ENCODE peak calls at places on chromosomes 1 and 21, in five cellular contexts. K, L, U, R and B are unnamed samples.

GRCh38 chr1:54153548-54154439 is 994 bp upstream of the CDCP2 start:
- DNase-seq in K (peak; percentile 88), L (peak; percentile 23), U (peak; percentile 52), R (peak; percentile 65), B (no peak)

GRCh38 chr1:108560143-108560429 is 186 bp downstream of the EEIG2 start:
- DNase-seq in K (no peak), L (no peak), U (peak; percentile 6), R (no peak), B (no peak)

GRCh38 chr1:232589809-232590741 is 39.9 kb downstream of the SIPA1L2 start:
- DNase-seq in K (no peak), L (no peak), U (no peak), R (no peak), B (no peak)

GRCh38 chr21:32712043-32712442 is 15.8 kb downstream of the SYNJ1 start:
- DNase-seq in K (no peak), L (peak; percentile 55), U (no peak), R (no peak), B (no peak)

GRCh38 chr1:41317356-41317755 is 43.9 kb upstream of the FOXO6 start:
- DNase-seq in K (no peak), L (no peak), U (no peak), R (no peak), B (no peak)

GRCh38 chr1:113929750-113930498 is 800 bp downstream of the HIPK1 start:
- DNase-seq in K (peak; percentile 79), L (peak; percentile 90), U (no peak), R (peak; percentile 17), B (no peak)

GRCh38 chr1:59769412-59770095 is 45.2 kb upstream of the HOOK1 start:
- DNase-seq in K (no peak), L (no peak), U (no peak), R (no peak), B (no peak)

GRCh38 chr1:22127248-22127647 is 15.6 kb downstream of the WNT4 start:
- DNase-seq in K (no peak), L (no peak), U (no peak), R (no peak), B (no peak)

GRCh38 chr1:92808353-92808752 is 23.4 kb upstream of the EVI5 start:
- DNase-seq in K (no peak), L (no peak), U (no peak), R (no peak), B (no peak)

GRCh38 chr1:66521736-66522365 is 12.1 kb upstream of the SGIP1 start:
- DNase-seq in K (no peak), L (no peak), U (no peak), R (peak; percentile 95), B (no peak)

GRCh38 chr1:116516631-116517030 is 54.2 kb downstream of the CD58 start:
- DNase-seq in K (no peak), L (no peak), U (no peak), R (no peak), B (no peak)

GRCh38 chr1:42943166-42943565 is 15.5 kb downstream of the SLC2A1 start:
- DNase-seq in K (no peak), L (no peak), U (no peak), R (no peak), B (no peak)

GRCh38 chr1:111704240-111704639 is 35.0 kb downstream of the INKA2 start:
- DNase-seq in K (no peak), L (no peak), U (no peak), R (no peak), B (no peak)

GRCh38 chr1:3359346-3360157 is 94.9 kb upstream of the ARHGEF16 start:
- DNase-seq in K (no peak), L (no peak), U (no peak), R (no peak), B (no peak)

GRCh38 chr1:46539968-46540367 is 11.5 kb downstream of the KNCN start:
- DNase-seq in K (no peak), L (no peak), U (no peak), R (peak; percentile 77), B (no peak)

GRCh38 chr1:31752952-31753351 is 11.2 kb downstream of the ADGRB2 start:
- DNase-seq in K (no peak), L (no peak), U (no peak), R (no peak), B (no peak)

GRCh38 chr1:116910379-116911165 is 856 bp downstream of the PTGFRN start:
- DNase-seq in K (peak; percentile 63), L (peak; percentile 50), U (no peak), R (no peak), B (no peak)

GRCh38 chr1:156795787-156796186 is 20.9 kb downstream of the SH2D2A start:
- DNase-seq in K (no peak), L (no peak), U (no peak), R (no peak), B (no peak)

GRCh38 chr1:110779617-110780016 is 93.3 kb upstream of the CD53 start:
- DNase-seq in K (no peak), L (no peak), U (no peak), R (no peak), B (no peak)

GRCh38 chr1:16903054-16903453 is 7.3 kb downstream of the RNU1-2 start:
- DNase-seq in K (no peak), L (no peak), U (no peak), R (peak; percentile 71), B (no peak)

GRCh38 chr1:200414657-200415056 is 4.8 kb upstream of the ZNF281 start:
- DNase-seq in K (no peak), L (no peak), U (no peak), R (no peak), B (no peak)

GRCh38 chr1:30373471-30374399 is 349.6 kb downstream of the MATN1 start:
- DNase-seq in K (no peak), L (no peak), U (no peak), R (no peak), B (no peak)

GRCh38 chr1:72526926-72527325 is 244.6 kb upstream of the NEGR1 start:
- DNase-seq in K (no peak), L (no peak), U (no peak), R (peak; percentile 21), B (no peak)

GRCh38 chr1:48693674-48694347 is 82.9 kb downstream of the BEND5 start:
- DNase-seq in K (no peak), L (no peak), U (no peak), R (no peak), B (no peak)

DNA sequence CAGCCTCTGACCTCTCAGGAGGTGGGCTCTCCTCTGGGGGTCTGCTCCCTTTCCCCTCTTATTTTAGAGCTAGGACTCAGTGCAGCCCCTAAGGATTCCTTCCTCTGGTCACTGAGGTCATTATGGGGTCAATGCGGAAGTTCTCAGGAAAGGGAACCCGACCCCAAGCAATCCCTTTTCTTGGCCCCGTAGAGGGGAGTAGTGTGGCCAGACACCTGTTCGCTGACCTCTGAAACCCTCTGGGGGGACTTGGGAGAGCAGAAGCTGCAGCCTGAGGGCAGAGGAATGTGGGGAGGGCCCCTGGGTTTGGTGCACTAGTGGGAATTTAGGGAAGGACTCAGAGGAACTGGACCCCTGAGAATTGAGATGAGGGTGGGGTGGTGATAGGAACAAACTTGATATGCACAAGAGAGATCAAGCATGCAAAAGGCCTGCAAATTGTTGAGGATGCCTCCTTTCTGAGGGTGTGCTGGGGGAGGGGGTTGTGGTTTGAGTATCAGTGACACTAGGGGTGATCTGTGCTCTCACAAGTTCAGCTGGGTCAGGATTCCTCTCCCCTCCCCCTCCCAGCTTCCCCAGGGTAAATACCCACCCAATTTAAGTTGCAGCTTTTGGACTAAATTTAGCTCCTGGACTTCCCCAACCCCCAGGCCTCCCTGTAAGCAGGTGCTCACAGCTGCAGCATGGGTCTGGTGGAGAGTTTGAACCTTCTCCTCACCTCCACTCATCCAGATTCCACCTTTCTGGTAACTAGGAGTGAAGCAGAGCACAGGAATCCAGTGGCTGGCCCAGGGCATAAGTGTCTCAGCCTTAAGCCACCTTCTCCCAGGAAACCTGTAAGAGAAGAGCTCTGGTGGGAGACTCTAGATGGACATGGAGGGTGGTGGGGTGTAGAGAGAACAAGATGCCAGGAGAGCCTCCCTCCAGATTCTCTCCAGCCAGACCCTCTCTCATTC is 13.5 kb downstream of the ADAMTSL4 start:
- DNase-seq in K (peak; percentile 69), L (peak; percentile 83), U (no peak), R (no peak), B (peak; percentile 55)
- H3K4me1 ChIP-seq in K (peaks cover 73% of the 10 kb centered on the region), L (peaks cover 68% of the 10 kb centered on the region), U (peaks cover 23% of the 10 kb centered on the region), R (peaks cover 34% of the 10 kb centered on the region), B (peaks cover 81% of the 10 kb centered on the region)

GRCh38 chr1:234971586-234972297 is 156.9 kb downstream of the TOMM20 start:
- DNase-seq in K (no peak), L (no peak), U (no peak), R (no peak), B (no peak)
- H3K4me1 ChIP-seq in K (peaks cover 55% of the 10 kb centered on the region), L (peaks cover 30% of the 10 kb centered on the region), U (peaks cover 17% of the 10 kb centered on the region), R (peaks cover 39% of the 10 kb centered on the region), B (peaks cover 72% of the 10 kb centered on the region)

DNA sequence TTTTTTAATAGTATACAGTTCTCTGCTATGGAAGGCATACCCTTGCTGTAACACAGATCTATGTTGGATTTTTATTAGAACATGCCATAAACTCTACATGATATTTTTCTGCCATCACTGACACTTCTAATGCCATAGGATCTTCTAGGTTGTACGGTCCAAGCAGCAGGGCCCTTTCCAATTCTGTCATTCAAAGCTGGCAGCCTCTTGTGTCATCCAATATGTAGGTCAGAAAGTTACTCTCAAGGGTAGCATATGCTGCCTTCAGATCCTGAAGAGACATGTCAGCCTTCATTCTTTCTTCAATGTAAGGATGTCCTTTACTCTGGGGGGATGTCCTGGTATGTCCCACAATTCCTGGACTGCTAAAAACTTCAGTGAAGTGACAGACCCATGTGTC is 629.2 kb upstream of the USP24 start:
- DNase-seq in K (no peak), L (no peak), U (no peak), R (no peak), B (no peak)
- H3K4me1 ChIP-seq in K (peaks cover 11% of the 10 kb centered on the region), L (no peaks in the 10 kb centered on the region), U (no peaks in the 10 kb centered on the region), R (no peaks in the 10 kb centered on the region), B (no peaks in the 10 kb centered on the region)

GRCh38 chr1:161220002-161220401 is 3.4 kb downstream of the APOA2 start:
- DNase-seq in K (no peak), L (no peak), U (no peak), R (no peak), B (no peak)

GRCh38 chr1:161218301-161219077 is 3.4 kb downstream of the FCER1G start:
- DNase-seq in K (no peak), L (no peak), U (no peak), R (no peak), B (no peak)

GRCh38 chr1:161217831-161218230 is 2.7 kb downstream of the FCER1G start:
- DNase-seq in K (no peak), L (no peak), U (no peak), R (no peak), B (no peak)

GRCh38 chr1:161216945-161217712 is 2.0 kb downstream of the FCER1G start:
- DNase-seq in K (no peak), L (no peak), U (no peak), R (peak; percentile 86), B (no peak)

DNA sequence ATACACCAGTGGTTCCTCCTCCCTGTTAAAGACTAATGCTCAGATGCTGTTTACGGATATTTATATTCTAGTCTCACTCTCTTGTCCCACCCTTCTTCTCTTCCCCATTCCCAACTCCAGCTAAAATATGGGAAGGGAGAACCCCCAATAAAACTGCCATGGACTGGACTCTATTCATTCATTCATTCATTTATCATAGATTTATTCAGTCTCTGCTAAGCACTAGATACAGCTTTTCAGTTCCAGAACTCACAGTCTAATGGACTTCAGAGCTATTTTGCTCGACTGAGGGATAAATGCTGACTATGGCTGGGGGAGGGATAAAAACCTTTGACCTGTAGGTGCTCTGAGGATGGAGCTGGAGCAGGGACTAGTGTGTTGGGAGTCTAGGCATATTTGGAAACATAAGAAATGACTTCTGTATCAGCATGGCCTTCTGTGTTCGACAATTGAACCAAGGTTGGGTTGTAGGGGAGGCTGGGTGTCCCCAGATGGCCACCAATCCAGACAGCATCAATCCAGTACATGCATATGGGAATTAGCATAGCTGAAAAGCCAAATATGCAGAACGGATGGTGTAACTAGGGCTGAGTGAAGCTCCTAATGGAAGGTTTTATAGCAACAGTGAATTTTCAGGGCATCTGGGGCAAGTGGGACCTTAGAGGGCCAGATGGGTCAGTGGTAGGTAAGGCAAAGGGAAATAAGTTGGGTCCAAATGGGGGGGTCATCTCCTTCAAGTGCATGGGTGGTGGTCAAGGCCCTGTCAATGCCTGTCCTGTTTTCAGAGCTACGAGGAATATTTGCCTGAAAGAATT is 4.1 kb downstream of the APOA2 start:
- DNase-seq in K (no peak), L (no peak), U (no peak), R (no peak), B (no peak)
- H3K4me1 ChIP-seq in K (no peaks in the 10 kb centered on the region), L (peaks cover 37% of the 10 kb centered on the region), U (peaks cover 14% of the 10 kb centered on the region), R (peaks cover 11% of the 10 kb centered on the region), B (no peaks in the 10 kb centered on the region)